ENCODE peak calls at places on chromosome 14, in eight cellular contexts. One of them, this sample, is unnamed.

GRCh38 chr14:69263364-69263763 is 3.4 kb downstream of the GALNT16 start:
- DNase-seq in natural killer cell: no peak
- DNase-seq in dorsolateral prefrontal cortex: no peak
- DNase-seq in thyroid gland: peak; percentile 15
- DNase-seq in WTC11: no peak
- DNase-seq in choroid plexus epithelial cell: peak; percentile 86
- DNase-seq in endodermal cell: no peak
- DNase-seq in PC-9: no peak
- DNase-seq in this sample: no peak

GRCh38 chr14:96653597-96653996 is 143.6 kb upstream of the VRK1 start:
- DNase-seq in PC-9: no peak
- DNase-seq in dorsolateral prefrontal cortex: no peak
- DNase-seq in natural killer cell: no peak
- DNase-seq in WTC11: no peak
- DNase-seq in choroid plexus epithelial cell: no peak
- DNase-seq in endodermal cell: no peak
- DNase-seq in thyroid gland: no peak
- DNase-seq in this sample: no peak

GRCh38 chr14:87196436-87196835 is 796.5 kb downstream of the GALC start:
- DNase-seq in choroid plexus epithelial cell: no peak
- DNase-seq in WTC11: no peak
- DNase-seq in dorsolateral prefrontal cortex: no peak
- DNase-seq in natural killer cell: no peak
- DNase-seq in endodermal cell: no peak
- DNase-seq in PC-9: no peak
- DNase-seq in thyroid gland: no peak
- DNase-seq in this sample: no peak

GRCh38 chr14:75587388-75587787 is 9.0 kb downstream of the FLVCR2 start:
- DNase-seq in choroid plexus epithelial cell: no peak
- DNase-seq in PC-9: no peak
- DNase-seq in WTC11: no peak
- DNase-seq in thyroid gland: no peak
- DNase-seq in endodermal cell: no peak
- DNase-seq in natural killer cell: no peak
- DNase-seq in dorsolateral prefrontal cortex: no peak
- DNase-seq in this sample: no peak

GRCh38 chr14:76773188-76773885 is 12.1 kb downstream of the VASH1 start:
- DNase-seq in dorsolateral prefrontal cortex: no peak
- DNase-seq in PC-9: peak; percentile 84
- DNase-seq in natural killer cell: no peak
- DNase-seq in WTC11: no peak
- DNase-seq in choroid plexus epithelial cell: peak; percentile 91
- DNase-seq in endodermal cell: peak; percentile 72
- DNase-seq in thyroid gland: peak; percentile 15
- DNase-seq in this sample: no peak

GRCh38 chr14:101619484-101619883 is 58.2 kb downstream of the DIO3 start:
- DNase-seq in PC-9: no peak
- DNase-seq in natural killer cell: no peak
- DNase-seq in endodermal cell: no peak
- DNase-seq in dorsolateral prefrontal cortex: no peak
- DNase-seq in WTC11: no peak
- DNase-seq in thyroid gland: no peak
- DNase-seq in choroid plexus epithelial cell: no peak
- DNase-seq in this sample: no peak

GRCh38 chr14:74500417-74501134 is 7.0 kb downstream of the ISCA2 start:
- DNase-seq in dorsolateral prefrontal cortex: no peak
- DNase-seq in natural killer cell: no peak
- DNase-seq in choroid plexus epithelial cell: no peak
- DNase-seq in endodermal cell: peak; percentile 87
- DNase-seq in WTC11: peak; percentile 58
- DNase-seq in PC-9: no peak
- DNase-seq in thyroid gland: no peak
- DNase-seq in this sample: no peak

GRCh38 chr14:76961631-76962302 is 66.7 kb downstream of the IRF2BPL start:
- DNase-seq in WTC11: peak; percentile 95
- DNase-seq in endodermal cell: peak; percentile 99
- DNase-seq in PC-9: peak; percentile 100
- DNase-seq in natural killer cell: peak; percentile 92
- DNase-seq in thyroid gland: peak; percentile 95
- DNase-seq in choroid plexus epithelial cell: peak; percentile 99
- DNase-seq in dorsolateral prefrontal cortex: peak; percentile 65
- DNase-seq in this sample: peak; percentile 61

GRCh38 chr14:88904864-88905263 is 80.4 kb downstream of the TTC8 start:
- DNase-seq in dorsolateral prefrontal cortex: no peak
- DNase-seq in choroid plexus epithelial cell: peak; percentile 51
- DNase-seq in endodermal cell: no peak
- DNase-seq in WTC11: no peak
- DNase-seq in thyroid gland: no peak
- DNase-seq in natural killer cell: no peak
- DNase-seq in PC-9: no peak
- DNase-seq in this sample: no peak

GRCh38 chr14:62614117-62614516 is 431.1 kb downstream of the KCNH5 start:
- DNase-seq in dorsolateral prefrontal cortex: no peak
- DNase-seq in natural killer cell: no peak
- DNase-seq in WTC11: no peak
- DNase-seq in choroid plexus epithelial cell: no peak
- DNase-seq in endodermal cell: no peak
- DNase-seq in thyroid gland: no peak
- DNase-seq in PC-9: no peak
- DNase-seq in this sample: no peak

GRCh38 chr14:89723930-89724915 is 230.3 kb downstream of the EFCAB11 start:
- DNase-seq in choroid plexus epithelial cell: peak; percentile 22
- DNase-seq in natural killer cell: no peak
- DNase-seq in thyroid gland: no peak
- DNase-seq in WTC11: no peak
- DNase-seq in PC-9: no peak
- DNase-seq in endodermal cell: no peak
- DNase-seq in dorsolateral prefrontal cortex: no peak
- DNase-seq in this sample: no peak

GRCh38 chr14:75247286-75247922 is 31.2 kb upstream of the FOS start:
- DNase-seq in thyroid gland: no peak
- DNase-seq in endodermal cell: no peak
- DNase-seq in choroid plexus epithelial cell: no peak
- DNase-seq in PC-9: no peak
- DNase-seq in dorsolateral prefrontal cortex: no peak
- DNase-seq in WTC11: no peak
- DNase-seq in natural killer cell: peak; percentile 57
- DNase-seq in this sample: no peak

GRCh38 chr14:86604546-86604945 is 1074.6 kb downstream of the FLRT2 start:
- DNase-seq in thyroid gland: no peak
- DNase-seq in natural killer cell: no peak
- DNase-seq in WTC11: no peak
- DNase-seq in choroid plexus epithelial cell: no peak
- DNase-seq in PC-9: no peak
- DNase-seq in dorsolateral prefrontal cortex: no peak
- DNase-seq in endodermal cell: no peak
- DNase-seq in this sample: no peak

GRCh38 chr14:52610187-52610586 is 57.6 kb downstream of the GPR137C start:
- DNase-seq in WTC11: no peak
- DNase-seq in thyroid gland: no peak
- DNase-seq in dorsolateral prefrontal cortex: no peak
- DNase-seq in endodermal cell: no peak
- DNase-seq in natural killer cell: no peak
- DNase-seq in choroid plexus epithelial cell: no peak
- DNase-seq in PC-9: no peak
- DNase-seq in this sample: no peak

DNA sequence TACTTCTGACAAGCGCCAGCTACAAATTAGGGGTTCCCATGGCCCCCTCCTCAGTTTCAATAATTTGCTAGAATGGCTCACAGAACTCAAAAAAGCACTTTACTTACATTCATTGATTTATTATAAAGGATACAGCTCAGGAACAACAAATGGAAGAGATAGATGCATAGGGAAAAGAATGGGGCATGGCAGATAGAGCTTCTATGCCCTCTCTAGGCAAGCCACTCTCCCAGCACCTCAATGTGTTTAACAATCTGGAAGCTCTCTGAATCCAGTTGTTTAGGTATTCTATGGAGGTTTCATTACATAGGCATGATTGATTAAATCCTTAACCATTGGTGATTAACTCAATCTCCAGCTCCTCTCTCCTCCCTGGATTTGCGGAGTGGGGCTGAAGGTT is 184.5 kb upstream of the DAAM1 start:
- DNase-seq in thyroid gland: no peak
- DNase-seq in WTC11: no peak
- DNase-seq in PC-9: no peak
- DNase-seq in endodermal cell: no peak
- DNase-seq in choroid plexus epithelial cell: peak; percentile 54
- DNase-seq in natural killer cell: no peak
- DNase-seq in dorsolateral prefrontal cortex: no peak
- DNase-seq in this sample: no peak
- TF ChIP-seq CTCF in thyroid gland: no peak
- TF ChIP-seq CTCF in WTC11: no peak
- TF ChIP-seq CTCF in PC-9: no peak
- TF ChIP-seq CTCF in endodermal cell: peak; percentile 48
- TF ChIP-seq CTCF in choroid plexus epithelial cell: peak; percentile 62
- TF ChIP-seq CTCF in natural killer cell: no peak
- TF ChIP-seq CTCF in dorsolateral prefrontal cortex: no peak
- TF ChIP-seq CTCF in this sample: no peak

DNA sequence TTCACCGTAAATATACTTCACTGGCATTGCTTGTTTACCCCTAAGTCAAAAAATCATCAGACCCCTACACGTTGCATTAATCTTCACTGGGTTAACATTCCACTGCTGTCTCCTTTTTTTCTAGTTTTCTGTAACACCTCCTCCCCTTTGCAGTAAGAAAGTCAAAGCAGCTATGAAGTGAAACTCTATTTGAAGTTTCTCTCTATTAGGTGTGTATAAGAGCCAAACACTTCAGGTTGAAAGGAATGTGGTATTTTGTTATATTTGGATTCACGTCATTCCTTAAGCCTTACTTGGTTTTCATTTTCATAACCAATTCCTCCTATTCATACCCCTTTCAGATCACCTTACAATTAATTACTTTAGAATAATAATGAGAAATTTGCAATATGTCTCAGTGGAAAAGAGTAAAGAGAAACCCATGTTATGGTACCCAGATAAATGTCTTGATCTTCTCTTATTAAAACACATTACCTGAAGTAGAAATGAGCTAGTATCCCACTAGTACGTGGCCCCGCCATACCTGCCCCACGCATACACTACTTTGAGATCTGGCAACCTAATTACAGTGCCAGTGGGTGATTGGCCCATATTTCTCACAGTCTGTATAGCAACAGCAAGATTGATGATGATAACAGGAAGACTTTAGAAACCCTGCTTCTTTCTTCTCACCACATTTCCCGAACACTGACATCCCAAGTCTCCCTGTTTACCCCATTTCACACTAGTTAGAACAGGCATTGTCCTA is 236.5 kb upstream of the RGS6 start:
- DNase-seq in thyroid gland: no peak
- DNase-seq in PC-9: no peak
- DNase-seq in WTC11: no peak
- DNase-seq in endodermal cell: no peak
- DNase-seq in choroid plexus epithelial cell: no peak
- DNase-seq in dorsolateral prefrontal cortex: no peak
- DNase-seq in natural killer cell: no peak
- DNase-seq in this sample: no peak
- TF ChIP-seq CTCF in thyroid gland: no peak
- TF ChIP-seq CTCF in PC-9: no peak
- TF ChIP-seq CTCF in WTC11: no peak
- TF ChIP-seq CTCF in endodermal cell: no peak
- TF ChIP-seq CTCF in choroid plexus epithelial cell: no peak
- TF ChIP-seq CTCF in dorsolateral prefrontal cortex: no peak
- TF ChIP-seq CTCF in natural killer cell: no peak
- TF ChIP-seq CTCF in this sample: no peak

GRCh38 chr14:21846227-21846885 is 172.7 kb upstream of the OR4E1 start:
- DNase-seq in dorsolateral prefrontal cortex: no peak
- DNase-seq in choroid plexus epithelial cell: peak; percentile 20
- DNase-seq in natural killer cell: peak; percentile 53
- DNase-seq in endodermal cell: peak; percentile 83
- DNase-seq in PC-9: no peak
- DNase-seq in WTC11: peak; percentile 81
- DNase-seq in thyroid gland: peak; percentile 34
- DNase-seq in this sample: peak; percentile 49

GRCh38 chr14:21852775-21853174 is 179.2 kb upstream of the OR4E1 start:
- DNase-seq in choroid plexus epithelial cell: no peak
- DNase-seq in dorsolateral prefrontal cortex: no peak
- DNase-seq in WTC11: no peak
- DNase-seq in PC-9: no peak
- DNase-seq in endodermal cell: no peak
- DNase-seq in natural killer cell: no peak
- DNase-seq in thyroid gland: no peak
- DNase-seq in this sample: no peak

GRCh38 chr14:21852061-21852664 is 178.5 kb upstream of the OR4E1 start:
- DNase-seq in dorsolateral prefrontal cortex: peak; percentile 49
- DNase-seq in WTC11: peak; percentile 77
- DNase-seq in thyroid gland: peak; percentile 45
- DNase-seq in endodermal cell: peak; percentile 90
- DNase-seq in PC-9: no peak
- DNase-seq in natural killer cell: peak; percentile 48
- DNase-seq in choroid plexus epithelial cell: peak; percentile 53
- DNase-seq in this sample: peak; percentile 71
- TF ChIP-seq CTCF in dorsolateral prefrontal cortex: peak; percentile 61
- TF ChIP-seq CTCF in WTC11: peak; percentile 30
- TF ChIP-seq CTCF in thyroid gland: peak; percentile 14
- TF ChIP-seq CTCF in endodermal cell: peak; percentile 92
- TF ChIP-seq CTCF in PC-9: peak; percentile 63
- TF ChIP-seq CTCF in natural killer cell: peak; percentile 88
- TF ChIP-seq CTCF in choroid plexus epithelial cell: peak; percentile 80
- TF ChIP-seq CTCF in this sample: peak; percentile 82

GRCh38 chr14:23093993-23094665 is 807 bp downstream of the ACIN1 start:
- DNase-seq in WTC11: peak; percentile 86
- DNase-seq in natural killer cell: no peak
- DNase-seq in endodermal cell: no peak
- DNase-seq in PC-9: no peak
- DNase-seq in dorsolateral prefrontal cortex: no peak
- DNase-seq in choroid plexus epithelial cell: peak; percentile 24
- DNase-seq in thyroid gland: peak; percentile 24
- DNase-seq in this sample: no peak
- TF ChIP-seq CTCF in WTC11: no peak
- TF ChIP-seq CTCF in natural killer cell: no peak
- TF ChIP-seq CTCF in endodermal cell: peak; percentile 54
- TF ChIP-seq CTCF in PC-9: no peak
- TF ChIP-seq CTCF in dorsolateral prefrontal cortex: no peak
- TF ChIP-seq CTCF in choroid plexus epithelial cell: peak; percentile 48
- TF ChIP-seq CTCF in thyroid gland: no peak
- TF ChIP-seq CTCF in this sample: peak; percentile 15

DNA sequence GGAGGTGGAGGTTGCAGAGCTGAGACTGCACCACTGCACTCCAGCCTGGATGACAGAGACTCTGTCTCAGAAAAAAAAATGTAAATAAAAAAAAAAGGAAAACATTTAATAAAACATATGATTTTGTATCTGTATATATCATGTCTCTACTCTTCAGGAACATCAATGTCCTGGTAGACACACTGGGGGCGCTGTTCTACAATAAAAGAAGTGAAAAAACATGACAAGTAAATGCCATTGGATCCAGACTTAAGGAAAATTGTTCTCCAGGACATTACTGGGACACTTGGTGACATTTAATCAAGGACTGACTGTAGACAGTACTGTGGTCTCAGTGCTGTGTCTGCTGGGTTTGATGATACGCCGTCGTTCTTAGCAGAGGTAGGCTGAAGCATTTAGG is 15.5 kb upstream of the KLC1 start:
- DNase-seq in PC-9: peak; percentile 73
- DNase-seq in choroid plexus epithelial cell: peak; percentile 52
- DNase-seq in thyroid gland: no peak
- DNase-seq in natural killer cell: no peak
- DNase-seq in WTC11: no peak
- DNase-seq in dorsolateral prefrontal cortex: no peak
- DNase-seq in endodermal cell: no peak
- DNase-seq in this sample: no peak
- TF ChIP-seq CTCF in PC-9: peak; percentile 96
- TF ChIP-seq CTCF in choroid plexus epithelial cell: peak; percentile 48
- TF ChIP-seq CTCF in thyroid gland: no peak
- TF ChIP-seq CTCF in natural killer cell: peak; percentile 22
- TF ChIP-seq CTCF in WTC11: no peak
- TF ChIP-seq CTCF in dorsolateral prefrontal cortex: peak; percentile 55
- TF ChIP-seq CTCF in endodermal cell: no peak
- TF ChIP-seq CTCF in this sample: no peak

This sample was measured in neural crest cell.